ENCODE peak calls at places on chromosomes 12 and 14, in seven cellular contexts. F is tibial artery; U is fibroblast of lung; L is effector memory CD4-positive, alpha-beta T cell; Q is left ventricle myocardium inferior; X is A549; C is heart right ventricle. J is an unnamed sample.
A peak's percentile ranks its signal among the peaks of the same experiment; 100 is the strongest.

GRCh38 chr12:93723568-93723930 is 46.4 kb downstream of the CRADD start:
- DNase-seq in C (no peak), X (no peak), L (no peak), F (no peak), Q (no peak), U (no peak), J (no peak)

GRCh38 chr12:132556216-132556615 is 54.2 kb downstream of the LRCOL1 start:
- DNase-seq in X (no peak), C (no peak), L (no peak), U (no peak), Q (no peak), F (no peak), J (no peak)

GRCh38 chr14:101058571-101058970 is 155.0 kb upstream of the RTL1 start:
- DNase-seq in X (no peak), F (no peak), C (no peak), Q (no peak), U (peak; percentile 31), L (no peak), J (no peak)

GRCh38 chr12:64678835-64679234 is 68.5 kb downstream of the RASSF3 start:
- DNase-seq in C (no peak), X (no peak), Q (no peak), L (no peak), F (no peak), U (no peak), J (no peak)

GRCh38 chr14:92625213-92625612 is 111.6 kb downstream of the RIN3 start:
- DNase-seq in L (no peak), U (peak; percentile 94), Q (no peak), F (no peak), C (no peak), X (peak; percentile 65), J (peak; percentile 78)

GRCh38 chr12:89414322-89414721 is 62.0 kb upstream of the DUSP6 start:
- DNase-seq in U (no peak), C (no peak), F (no peak), X (no peak), Q (no peak), L (no peak), J (no peak)

GRCh38 chr14:88682495-88683114 is 110.1 kb downstream of the EML5 start:
- DNase-seq in Q (no peak), C (no peak), F (no peak), L (no peak), U (no peak), X (no peak), J (no peak)

GRCh38 chr12:89571481-89572190 is 45.8 kb upstream of the POC1B start:
- DNase-seq in L (no peak), U (peak; percentile 69), X (no peak), Q (no peak), F (no peak), C (no peak), J (peak; percentile 41)

GRCh38 chr12:62910549-62911169 is 24.3 kb downstream of the PPM1H start:
- DNase-seq in U (no peak), X (no peak), L (no peak), F (no peak), C (no peak), Q (no peak), J (no peak)

GRCh38 chr14:40697221-40697620 is 909.5 kb upstream of the LRFN5 start:
- DNase-seq in L (no peak), F (no peak), Q (no peak), X (no peak), U (no peak), C (no peak), J (no peak)

GRCh38 chr14:92259613-92260357 is 63.2 kb upstream of the SLC24A4 start:
- DNase-seq in U (no peak), L (no peak), X (no peak), Q (no peak), F (no peak), C (no peak), J (no peak)

GRCh38 chr12:107468182-107468581 is 217.4 kb upstream of the PWP1 start:
- DNase-seq in C (no peak), U (no peak), Q (no peak), L (no peak), X (no peak), F (no peak), J (peak; percentile 94)

GRCh38 chr14:51657762-51658161 is 6.1 kb downstream of the FRMD6 start:
- DNase-seq in L (no peak), X (no peak), C (no peak), Q (no peak), F (no peak), U (no peak), J (no peak)

GRCh38 chr14:28777773-28778606 is 11.4 kb downstream of the FOXG1 start:
- DNase-seq in C (no peak), Q (no peak), L (no peak), U (no peak), F (no peak), X (no peak), J (no peak)

GRCh38 chr12:13234045-13234641 is 37.6 kb downstream of the EMP1 start:
- DNase-seq in C (peak; percentile 67), L (no peak), F (no peak), X (peak; percentile 72), Q (no peak), U (peak; percentile 76), J (peak; percentile 61)

GRCh38 chr14:33790996-33791395 is 159.9 kb downstream of the EGLN3 start:
- DNase-seq in Q (no peak), L (no peak), F (no peak), C (no peak), X (no peak), U (no peak), J (no peak)

GRCh38 chr14:94769413-94770250 is at the start of gene GSC:
- DNase-seq in F (peak; percentile 68), C (peak; percentile 46), U (no peak), Q (peak; percentile 26), X (peak; percentile 57), L (peak; percentile 1), J (peak; percentile 80)

GRCh38 chr12:74328623-74329022 is 209.0 kb upstream of the ATXN7L3B start:
- DNase-seq in L (no peak), Q (no peak), U (no peak), X (peak; percentile 39), C (no peak), F (no peak), J (no peak)

GRCh38 chr12:19025582-19025981 is 104.0 kb upstream of the PLEKHA5 start:
- DNase-seq in U (no peak), C (no peak), F (no peak), X (peak; percentile 79), L (no peak), Q (no peak), J (peak; percentile 42)

GRCh38 chr14:38837333-38838048 is 265.5 kb downstream of the SEC23A start:
- DNase-seq in Q (no peak), X (no peak), F (no peak), L (no peak), U (no peak), C (no peak), J (no peak)

GRCh38 chr14:33530358-33530757 is 420.5 kb downstream of the EGLN3 start:
- DNase-seq in C (no peak), X (no peak), F (no peak), U (no peak), L (no peak), Q (no peak), J (no peak)

DNA sequence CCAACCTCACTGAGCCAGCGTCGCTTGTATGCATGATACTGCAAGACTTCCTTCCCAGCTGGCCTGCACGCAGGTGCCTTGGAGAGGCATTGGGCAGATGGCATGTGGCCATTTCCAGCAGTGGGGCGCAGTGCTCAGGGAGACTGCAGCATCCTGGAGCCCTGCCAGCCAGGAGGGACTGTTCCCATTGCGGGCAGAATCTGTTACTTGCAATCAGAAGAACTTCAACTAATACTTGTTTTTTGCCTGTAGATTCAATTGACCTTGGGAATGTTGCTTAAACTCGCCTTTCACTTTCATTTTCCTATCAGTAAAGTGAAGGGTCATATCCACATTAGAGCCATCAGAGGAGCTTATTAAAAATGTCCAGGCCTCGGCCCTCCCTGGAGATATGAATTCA is 29.8 kb downstream of the ANKRD9 start:
- DNase-seq in F (no peak), C (no peak), L (no peak), Q (peak; percentile 58), U (no peak), X (no peak), J (no peak)
- H3K4me3 ChIP-seq in F (no peak overlapping the region), C (no peak overlapping the region), L (no peak overlapping the region), Q (peak overlapping the region; percentile 48), U (no peak overlapping the region), X (no peak overlapping the region), J (no peak overlapping the region)

GRCh38 chr12:131387281-131388163 is 323.4 kb upstream of the SFSWAP start:
- DNase-seq in F (no peak), X (no peak), C (no peak), U (no peak), L (no peak), Q (no peak), J (no peak)

GRCh38 chr12:131385313-131386166 is 325.4 kb upstream of the SFSWAP start:
- DNase-seq in X (no peak), L (no peak), Q (no peak), F (peak; percentile 2), U (no peak), C (no peak), J (no peak)

GRCh38 chr12:131386167-131386521 is 324.7 kb upstream of the SFSWAP start:
- DNase-seq in X (no peak), L (no peak), F (no peak), U (no peak), C (no peak), Q (no peak), J (no peak)

GRCh38 chr12:131388164-131388795 is 322.6 kb upstream of the SFSWAP start:
- DNase-seq in U (no peak), F (no peak), C (no peak), Q (no peak), L (no peak), X (no peak), J (no peak)

GRCh38 chr12:131386781-131387180 is 324.1 kb upstream of the SFSWAP start:
- DNase-seq in X (no peak), U (no peak), C (no peak), F (no peak), L (no peak), Q (no peak), J (no peak)
- H3K4me3 ChIP-seq in X (no peak overlapping the region), U (no peak overlapping the region), C (no peak overlapping the region), F (no peak overlapping the region), L (no peak overlapping the region), Q (no peak overlapping the region), J (no peak overlapping the region)

GRCh38 chr14:104864267-104865068 is 600 bp upstream of the CEP170B start:
- DNase-seq in L (no peak), U (no peak), F (peak; percentile 71), Q (peak; percentile 23), C (no peak), X (peak; percentile 70), J (no peak)

GRCh38 chr14:104865631-104866441 is 768 bp downstream of the CEP170B start:
- DNase-seq in X (peak; percentile 58), C (peak; percentile 71), F (peak; percentile 89), U (peak; percentile 52), L (no peak), Q (peak; percentile 65), J (peak; percentile 51)

GRCh38 chr14:104863131-104863862 is 1.8 kb upstream of the CEP170B start:
- DNase-seq in C (no peak), U (no peak), Q (peak; percentile 12), F (no peak), X (no peak), L (no peak), J (no peak)

GRCh38 chr14:104865069-104865630 is at the start of gene CEP170B:
- DNase-seq in U (peak; percentile 19), X (peak; percentile 39), Q (peak; percentile 36), C (no peak), L (peak; percentile 16), F (peak; percentile 68), J (no peak)

GRCh38 chr14:104863923-104864266 is 1.2 kb upstream of the CEP170B start:
- DNase-seq in Q (no peak), F (peak; percentile 64), X (no peak), U (no peak), C (no peak), L (no peak), J (no peak)
- H3K4me3 ChIP-seq in Q (peak overlapping the region; percentile 72), F (no peak overlapping the region), X (peak overlapping the region; percentile 90), U (no peak overlapping the region), C (no peak overlapping the region), L (peak overlapping the region; percentile 55), J (no peak overlapping the region)

GRCh38 chr12:122870867-122871664 is 24.9 kb downstream of the VPS37B start:
- DNase-seq in X (no peak), U (peak; percentile 67), L (no peak), F (peak; percentile 69), C (no peak), Q (no peak), J (no peak)
- H3K4me3 ChIP-seq in X (no peak overlapping the region), U (peak overlapping the region; percentile 42), L (peak overlapping the region; percentile 47), F (peak overlapping the region; percentile 35), C (peak overlapping the region; percentile 33), Q (peak overlapping the region; percentile 60), J (no peak overlapping the region)